ENCODE peak calls at places on chromosomes 16 and 17, in nine cellular contexts. G, S, D, H, Q, A, Y, E and K are unnamed samples.

GRCh38 chr16:88303890-88304819 is 78.6 kb upstream of the ZNF469 start:
- DNase-seq in G (peak; percentile 98), S (peak; percentile 58), D (peak; percentile 65), H (no peak), Q (no peak), A (peak; percentile 78), Y (no peak), E (no peak), K (peak; percentile 93)

GRCh38 chr17:9951803-9952202 is 46.7 kb upstream of the RCVRN start:
- DNase-seq in G (no peak), S (no peak), D (no peak), H (no peak), Q (no peak), A (no peak), Y (no peak), E (no peak), K (no peak)

GRCh38 chr16:10080031-10080772 is 102.0 kb downstream of the GRIN2A start:
- DNase-seq in G (no peak), S (peak; percentile 36), D (peak; percentile 93), H (no peak), Q (no peak), A (peak; percentile 73), Y (no peak), E (peak; percentile 49), K (peak; percentile 95)

GRCh38 chr17:58917228-58917627 is 161.6 kb downstream of the PPM1E start:
- DNase-seq in G (no peak), S (no peak), D (no peak), H (no peak), Q (no peak), A (no peak), Y (no peak), E (no peak), K (no peak)

GRCh38 chr16:66525396-66526180 is 24.3 kb downstream of the TK2 start:
- DNase-seq in G (no peak), S (no peak), D (peak; percentile 93), H (no peak), Q (no peak), A (no peak), Y (no peak), E (no peak), K (peak; percentile 92)

GRCh38 chr17:77726549-77726957 is 231.9 kb upstream of the TNRC6C start:
- DNase-seq in G (no peak), S (no peak), D (no peak), H (peak; percentile 47), Q (no peak), A (no peak), Y (no peak), E (no peak), K (no peak)

GRCh38 chr16:31487720-31488629 is 5.1 kb downstream of the SLC5A2 start:
- DNase-seq in G (peak; percentile 28), S (peak; percentile 49), D (peak; percentile 66), H (no peak), Q (peak; percentile 77), A (no peak), Y (no peak), E (no peak), K (no peak)

GRCh38 chr17:18356624-18357023 is 6.7 kb downstream of the SHMT1 start:
- DNase-seq in G (peak; percentile 50), S (no peak), D (no peak), H (no peak), Q (no peak), A (peak; percentile 81), Y (no peak), E (no peak), K (no peak)

GRCh38 chr17:75755205-75755901 is 9.6 kb downstream of the GALK1 start:
- DNase-seq in G (no peak), S (no peak), D (peak; percentile 44), H (no peak), Q (no peak), A (no peak), Y (no peak), E (no peak), K (no peak)

GRCh38 chr16:17544304-17544703 is 73.5 kb upstream of the XYLT1 start:
- DNase-seq in G (no peak), S (no peak), D (no peak), H (no peak), Q (no peak), A (no peak), Y (no peak), E (no peak), K (no peak)

GRCh38 chr16:58421529-58421928 is 29.3 kb downstream of the GINS3 start:
- DNase-seq in G (peak; percentile 37), S (no peak), D (peak; percentile 88), H (no peak), Q (no peak), A (no peak), Y (no peak), E (no peak), K (peak; percentile 19)

GRCh38 chr17:1487939-1488825 is 4.3 kb downstream of the MYO1C start:
- DNase-seq in G (peak; percentile 84), S (peak; percentile 91), D (peak; percentile 71), H (no peak), Q (peak; percentile 56), A (peak; percentile 94), Y (no peak), E (peak; percentile 58), K (peak; percentile 75)
- TF ChIP-seq CTCF in G (no peak), S (no peak), D (no peak), H (peak; percentile 24), Q (no peak), A (no peak), Y (no peak), E (no peak), K (peak; percentile 41)

GRCh38 chr17:7394452-7395191 is at the start of gene PLSCR3:
- DNase-seq in G (peak; percentile 84), S (peak; percentile 89), D (peak; percentile 88), H (peak; percentile 96), Q (peak; percentile 56), A (peak; percentile 93), Y (peak; percentile 40), E (peak; percentile 73), K (peak; percentile 85)
- TF ChIP-seq CTCF in G (peak; percentile 22), S (no peak), D (peak; percentile 46), H (peak; percentile 14), Q (peak; percentile 20), A (peak; percentile 10), Y (peak; percentile 59), E (no peak), K (peak; percentile 57)

GRCh38 chr17:27216836-27217235 is 77.1 kb upstream of the WSB1 start:
- DNase-seq in G (no peak), S (no peak), D (no peak), H (no peak), Q (no peak), A (no peak), Y (peak; percentile 42), E (no peak), K (no peak)
- TF ChIP-seq CTCF in G (no peak), S (no peak), D (no peak), H (no peak), Q (no peak), A (no peak), Y (no peak), E (no peak), K (no peak)

GRCh38 chr16:50743575-50744225 is 1.8 kb downstream of the CYLD start:
- DNase-seq in G (no peak), S (no peak), D (no peak), H (no peak), Q (no peak), A (no peak), Y (no peak), E (no peak), K (no peak)

GRCh38 chr16:50744911-50745310 is 3.0 kb downstream of the CYLD start:
- DNase-seq in G (peak; percentile 55), S (no peak), D (peak; percentile 51), H (no peak), Q (no peak), A (no peak), Y (no peak), E (no peak), K (peak; percentile 28)

GRCh38 chr16:50751528-50751927 is 9.6 kb downstream of the CYLD start:
- DNase-seq in G (no peak), S (no peak), D (no peak), H (no peak), Q (no peak), A (no peak), Y (no peak), E (no peak), K (no peak)

GRCh38 chr16:50745940-50746339 is 4.1 kb downstream of the CYLD start:
- DNase-seq in G (no peak), S (no peak), D (no peak), H (no peak), Q (no peak), A (no peak), Y (no peak), E (no peak), K (no peak)

DNA sequence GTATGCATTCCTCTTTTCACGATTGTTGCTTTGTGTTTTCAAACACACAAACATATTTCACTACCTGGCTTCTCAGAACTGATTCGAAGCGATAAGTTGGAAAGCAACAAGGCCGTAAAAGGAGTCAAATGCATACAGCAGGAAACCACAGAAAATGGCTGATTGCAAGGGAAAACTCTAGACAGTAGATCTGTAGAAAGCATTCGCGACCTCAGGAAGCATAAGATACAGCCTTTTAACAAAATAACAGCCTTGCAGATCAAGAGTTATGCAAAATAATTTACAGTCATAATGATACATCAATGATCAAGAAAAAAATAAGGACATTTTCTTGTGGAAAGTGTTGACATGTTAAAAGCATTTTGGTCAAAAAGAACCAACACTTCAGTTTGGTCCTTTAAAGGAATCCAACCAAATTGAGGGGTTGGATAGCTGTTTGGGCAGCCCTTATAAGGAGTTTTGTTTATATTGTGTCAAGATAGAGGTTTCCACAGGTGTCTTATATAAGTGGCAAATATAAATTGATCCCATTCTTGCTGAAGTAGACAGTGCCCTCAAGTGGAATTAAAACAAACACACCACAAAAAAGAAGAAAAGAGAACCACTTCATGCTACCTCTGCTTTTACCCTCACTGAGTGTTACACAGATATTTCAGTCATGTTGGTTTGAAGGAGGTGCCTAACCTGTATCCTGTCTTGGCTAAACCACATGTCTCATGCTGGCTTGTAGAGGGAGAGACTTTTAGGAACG is 5.5 kb downstream of the CYLD start:
- DNase-seq in G (no peak), S (no peak), D (peak; percentile 34), H (no peak), Q (no peak), A (no peak), Y (peak; percentile 33), E (no peak), K (no peak)
- TF ChIP-seq CTCF in G (peak; percentile 18), S (peak; percentile 46), D (peak; percentile 45), H (peak; percentile 42), Q (peak; percentile 72), A (no peak), Y (peak; percentile 53), E (peak; percentile 53), K (peak; percentile 61)

DNA sequence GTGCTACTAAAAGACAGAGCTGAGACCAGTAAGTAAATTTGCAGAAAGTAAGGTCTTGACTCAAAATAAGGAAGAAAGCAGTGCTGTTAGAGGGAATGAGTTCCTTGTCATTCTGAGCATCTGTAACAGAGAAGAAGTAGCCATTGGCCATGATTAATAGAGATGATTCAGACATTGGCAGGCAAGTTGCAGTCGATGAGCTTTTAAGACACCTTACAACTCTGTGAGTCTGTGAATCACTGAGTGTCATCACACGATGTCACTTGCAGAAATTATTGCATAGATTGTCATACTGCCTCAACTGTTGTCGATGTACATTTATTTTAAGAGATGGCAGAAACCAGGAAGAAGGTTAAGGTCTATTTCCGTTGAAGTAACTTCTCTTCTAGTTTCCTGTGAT is 201.1 kb upstream of the CDH13 start:
- DNase-seq in G (no peak), S (no peak), D (peak; percentile 24), H (peak; percentile 37), Q (no peak), A (no peak), Y (no peak), E (no peak), K (no peak)
- TF ChIP-seq CTCF in G (no peak), S (no peak), D (no peak), H (no peak), Q (no peak), A (no peak), Y (no peak), E (no peak), K (no peak)